ENCODE peak calls at places on chromosomes 3 and 15, in eight cellular contexts. Z is foreskin fibroblast, D is hepatocyte, C is GM12865, S is A549, R is endodermal cell, W is Peyer's patch, P is uterus. O is an unnamed sample.

GRCh38 chr3:69558912-69559311 is 173.0 kb upstream of the FRMD4B start:
- DNase-seq in Z (no peak), D (peak), C (no peak), S (no peak), R (no peak), W (no peak), P (peak), O (no peak)

GRCh38 chr15:38587214-38587613 is 22.6 kb upstream of the RASGRP1 start:
- DNase-seq in Z (no peak), D (no peak), C (peak), S (no peak), R (no peak), W (no peak), P (no peak), O (no peak)

GRCh38 chr3:101941253-101942039 is 92.1 kb downstream of the NFKBIZ start:
- DNase-seq in Z (no peak), D (no peak), C (no peak), S (no peak), R (no peak), W (no peak), P (no peak), O (no peak)

GRCh38 chr3:148006508-148006907 is 597.3 kb downstream of the ZIC1 start:
- DNase-seq in Z (peak), D (peak), C (no peak), S (no peak), R (peak), W (no peak), P (no peak), O (peak)

GRCh38 chr3:89373459-89373858 is 266.0 kb downstream of the EPHA3 start:
- DNase-seq in Z (no peak), D (no peak), C (no peak), S (no peak), R (no peak), W (no peak), P (no peak), O (no peak)

GRCh38 chr3:3160826-3161225 is 18.7 kb downstream of the CRBN start:
- DNase-seq in Z (no peak), D (no peak), C (no peak), S (no peak), R (no peak), W (no peak), P (no peak), O (no peak)

GRCh38 chr3:138441256-138441655 is 6.8 kb downstream of the ESYT3 start:
- DNase-seq in Z (no peak), D (no peak), C (no peak), S (no peak), R (peak), W (no peak), P (no peak), O (no peak)

GRCh38 chr15:66854012-66854965 is 152.3 kb downstream of the SMAD6 start:
- DNase-seq in Z (no peak), D (no peak), C (no peak), S (no peak), R (peak), W (peak), P (no peak), O (no peak)

GRCh38 chr3:149468504-149469212 is 5.8 kb upstream of the TM4SF4 start:
- DNase-seq in Z (peak), D (no peak), C (peak), S (no peak), R (no peak), W (no peak), P (no peak), O (no peak)

GRCh38 chr3:43102773-43103480 is 3.0 kb downstream of the POMGNT2 start:
- DNase-seq in Z (no peak), D (peak), C (no peak), S (no peak), R (no peak), W (no peak), P (no peak), O (no peak)

GRCh38 chr15:74170083-74170844 is 3.2 kb upstream of the ISLR start:
- DNase-seq in Z (no peak), D (no peak), C (no peak), S (no peak), R (no peak), W (no peak), P (peak), O (no peak)

GRCh38 chr15:77986891-77987764 is 90.4 kb downstream of the TBC1D2B start:
- DNase-seq in Z (no peak), D (no peak), C (no peak), S (no peak), R (peak), W (no peak), P (no peak), O (no peak)

GRCh38 chr15:59005579-59005978 is 18.1 kb downstream of the RNF111 start:
- DNase-seq in Z (no peak), D (no peak), C (no peak), S (no peak), R (no peak), W (no peak), P (no peak), O (no peak)

GRCh38 chr15:70383856-70384255 is 286.1 kb upstream of the TLE3 start:
- DNase-seq in Z (no peak), D (no peak), C (no peak), S (no peak), R (peak), W (no peak), P (no peak), O (no peak)

GRCh38 chr3:182294256-182294655 is 499.0 kb upstream of the ATP11B start:
- DNase-seq in Z (no peak), D (no peak), C (no peak), S (no peak), R (no peak), W (no peak), P (no peak), O (no peak)

GRCh38 chr3:14622368-14622767 is 29.2 kb upstream of the CCDC174 start:
- DNase-seq in Z (no peak), D (no peak), C (no peak), S (no peak), R (no peak), W (no peak), P (no peak), O (no peak)
- H3K4me3 ChIP-seq in Z (no peak), D (no peak), C (no peak), S (no peak), R (no peak), W (no peak), P (no peak), O (no peak)

GRCh38 chr15:68631621-68632051 is 52.8 kb downstream of the CORO2B start:
- DNase-seq in Z (no peak), D (no peak), C (no peak), S (no peak), R (peak), W (peak), P (no peak), O (no peak)

GRCh38 chr15:68629519-68630204 is 50.9 kb downstream of the CORO2B start:
- DNase-seq in Z (no peak), D (no peak), C (no peak), S (no peak), R (no peak), W (peak), P (no peak), O (no peak)

GRCh38 chr15:68630205-68630555 is 51.4 kb downstream of the CORO2B start:
- DNase-seq in Z (no peak), D (no peak), C (no peak), S (no peak), R (no peak), W (peak), P (no peak), O (no peak)

GRCh38 chr15:68632101-68632500 is 53.3 kb downstream of the CORO2B start:
- DNase-seq in Z (no peak), D (no peak), C (no peak), S (no peak), R (no peak), W (peak), P (no peak), O (no peak)

GRCh38 chr15:68630836-68631235 is 52.0 kb downstream of the CORO2B start:
- DNase-seq in Z (no peak), D (no peak), C (no peak), S (no peak), R (no peak), W (peak), P (no peak), O (no peak)
- TF ChIP-seq CTCF in Z (no peak), D (no peak), C (no peak), S (no peak), R (peak), W (no peak), P (no peak), O (no peak)

GRCh38 chr3:16896094-16896627 is 11.4 kb downstream of the PLCL2 start:
- DNase-seq in Z (no peak), D (no peak), C (no peak), S (no peak), R (no peak), W (no peak), P (no peak), O (no peak)
- H3K4me3 ChIP-seq in Z (no peak), D (no peak), C (no peak), S (no peak), R (no peak), W (no peak), P (no peak), O (no peak)

GRCh38 chr15:33200444-33200843 is 5.9 kb upstream of the FMN1 start:
- DNase-seq in Z (no peak), D (peak), C (no peak), S (no peak), R (no peak), W (no peak), P (no peak), O (no peak)
- TF ChIP-seq CTCF in Z (no peak), D (no peak), C (no peak), S (no peak), R (no peak), W (no peak), P (no peak), O (no peak)

DNA sequence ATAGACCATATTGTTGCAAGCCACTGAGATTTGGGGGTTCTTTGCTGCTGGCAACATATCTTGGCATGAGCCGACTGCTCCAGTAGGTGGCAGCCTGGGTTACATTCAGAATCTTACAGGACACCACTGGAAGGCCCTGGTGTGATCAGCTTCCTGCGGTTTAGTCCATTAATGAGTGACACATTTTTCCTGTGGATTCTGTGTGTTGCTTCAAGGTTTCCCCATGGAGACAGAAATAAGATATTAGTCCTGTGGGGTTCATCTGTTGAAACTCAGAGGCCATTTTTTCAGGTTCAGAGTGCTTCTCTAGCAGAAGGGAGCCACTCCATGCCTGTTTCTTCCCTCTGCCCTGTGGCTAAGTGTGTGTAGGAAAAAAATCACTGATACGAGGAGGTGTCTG is 116.2 kb downstream of the MFSD1 start:
- DNase-seq in Z (peak), D (peak), C (peak), S (peak), R (peak), W (no peak), P (no peak), O (peak)
- H3K4me3 ChIP-seq in Z (no peak), D (no peak), C (no peak), S (no peak), R (no peak), W (no peak), P (no peak), O (no peak)

DNA sequence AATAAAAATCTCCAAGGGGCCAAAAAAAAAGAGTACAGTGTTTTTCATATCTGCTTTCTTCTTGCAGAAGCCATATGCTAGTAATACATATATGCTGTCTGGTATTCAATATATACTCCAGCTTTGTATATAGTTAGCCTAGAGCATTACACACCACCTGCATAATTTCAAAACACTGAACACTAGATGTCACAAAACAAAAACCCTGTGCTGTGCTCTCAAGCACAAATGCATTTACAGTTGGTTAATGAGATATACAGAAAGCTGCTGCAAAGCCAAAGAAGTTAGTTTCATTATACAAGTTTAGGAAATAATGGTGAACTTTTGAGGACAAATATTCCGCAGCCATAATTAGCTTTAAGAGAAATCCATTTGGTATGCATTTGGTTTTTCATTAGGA is 683.6 kb upstream of the NR2F2 start:
- DNase-seq in Z (no peak), D (no peak), C (no peak), S (no peak), R (no peak), W (no peak), P (no peak), O (no peak)
- TF ChIP-seq CTCF in Z (no peak), D (no peak), C (no peak), S (no peak), R (no peak), W (no peak), P (no peak), O (no peak)

GRCh38 chr3:133293397-133294107 is 106.3 kb upstream of the BFSP2 start:
- DNase-seq in Z (no peak), D (no peak), C (no peak), S (no peak), R (no peak), W (no peak), P (no peak), O (no peak)
- H3K4me3 ChIP-seq in Z (no peak), D (no peak), C (no peak), S (no peak), R (no peak), W (no peak), P (no peak), O (no peak)

GRCh38 chr3:29185706-29186105 is 95.2 kb upstream of the RBMS3 start:
- DNase-seq in Z (no peak), D (no peak), C (no peak), S (no peak), R (no peak), W (no peak), P (no peak), O (no peak)

GRCh38 chr3:29181872-29182271 is 99.0 kb upstream of the RBMS3 start:
- DNase-seq in Z (no peak), D (no peak), C (no peak), S (no peak), R (no peak), W (no peak), P (no peak), O (no peak)

GRCh38 chr3:29186982-29187718 is 93.7 kb upstream of the RBMS3 start:
- DNase-seq in Z (peak), D (no peak), C (no peak), S (peak), R (no peak), W (no peak), P (no peak), O (no peak)

GRCh38 chr3:29183346-29184087 is 97.4 kb upstream of the RBMS3 start:
- DNase-seq in Z (peak), D (no peak), C (peak), S (no peak), R (no peak), W (no peak), P (no peak), O (no peak)

GRCh38 chr3:29186131-29186599 is 94.7 kb upstream of the RBMS3 start:
- DNase-seq in Z (peak), D (no peak), C (no peak), S (peak), R (no peak), W (no peak), P (no peak), O (peak)
- TF ChIP-seq CTCF in Z (no peak), D (no peak), C (no peak), S (no peak), R (no peak), W (no peak), P (no peak), O (no peak)

GRCh38 chr15:23686466-23687142 is 501 bp downstream of the NDN start:
- DNase-seq in Z (no peak), D (peak), C (no peak), S (no peak), R (peak), W (peak), P (no peak), O (no peak)
- H3K4me3 ChIP-seq in Z (peak), D (peak), C (no peak), S (no peak), R (peak), W (peak), P (peak), O (peak)

GRCh38 chr3:142962520-142963265 is 781 bp downstream of the PAQR9 start:
- DNase-seq in Z (no peak), D (no peak), C (no peak), S (peak), R (peak), W (no peak), P (no peak), O (no peak)

GRCh38 chr3:142961539-142961938 is 1.9 kb downstream of the PAQR9 start:
- DNase-seq in Z (no peak), D (no peak), C (no peak), S (peak), R (no peak), W (no peak), P (no peak), O (no peak)

GRCh38 chr3:142962175-142962519 is 1.3 kb downstream of the PAQR9 start:
- DNase-seq in Z (no peak), D (no peak), C (no peak), S (no peak), R (no peak), W (no peak), P (no peak), O (no peak)

GRCh38 chr3:142964150-142964498 is 650 bp upstream of the PAQR9 start:
- DNase-seq in Z (no peak), D (peak), C (no peak), S (no peak), R (peak), W (no peak), P (no peak), O (no peak)

DNA sequence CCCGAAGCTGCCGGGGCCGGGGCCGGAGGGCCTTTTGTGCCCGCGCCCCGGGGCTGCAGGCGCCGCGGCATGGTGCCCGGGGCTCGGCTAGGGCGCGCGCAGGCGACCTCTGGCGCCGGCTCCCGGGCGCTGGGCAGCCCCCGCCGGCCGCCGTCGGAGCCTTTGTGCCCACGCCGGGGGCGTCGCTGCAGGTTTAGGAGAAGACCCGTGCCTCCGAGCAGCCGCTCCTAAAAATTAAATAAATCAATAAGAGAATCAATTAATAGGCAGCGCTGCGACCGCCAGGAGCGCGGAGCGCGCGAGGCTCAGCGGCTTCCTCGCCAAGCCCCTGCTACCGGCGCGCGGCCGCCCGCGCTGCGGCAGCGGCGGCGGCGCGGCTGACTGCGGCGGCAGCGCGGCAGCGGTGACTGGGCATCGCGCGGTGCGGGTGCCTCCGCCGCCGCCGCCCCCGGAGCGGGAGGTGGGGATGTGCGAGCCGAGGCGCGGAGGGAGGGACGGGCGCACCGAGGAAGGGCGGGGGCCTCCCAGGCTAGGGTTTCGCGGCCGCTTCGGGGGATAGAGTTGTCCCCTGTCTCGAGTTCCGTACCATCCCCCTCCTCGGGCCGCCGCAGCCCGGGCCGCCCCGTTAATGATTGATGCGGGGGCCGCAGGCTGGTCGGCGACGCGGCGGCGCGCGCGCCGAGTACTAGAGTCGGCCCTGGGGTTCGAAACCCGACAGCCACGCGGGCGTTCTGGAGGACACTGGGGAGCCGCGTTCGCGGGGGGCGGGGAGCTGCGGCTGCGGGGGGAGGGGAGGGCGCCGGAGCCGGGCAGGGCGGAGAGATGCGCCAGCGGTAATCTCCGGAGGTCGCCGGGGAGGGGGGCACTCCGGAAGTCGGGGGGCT is at the start of gene PAQR9:
- DNase-seq in Z (no peak), D (peak), C (no peak), S (peak), R (peak), W (no peak), P (no peak), O (no peak)
- TF ChIP-seq CTCF in Z (no peak), D (peak), C (no peak), S (peak), R (no peak), W (no peak), P (no peak), O (no peak)

O was measured in BJ.